ENCODE peak calls at places on chromosomes 11 and 22, in six cellular contexts. One of them, this sample, is unnamed.
A peak's percentile ranks its signal among the peaks of the same experiment; 100 is the strongest.

GRCh38 chr11:126526471-126526870 is 171.0 kb downstream of the ST3GAL4 start:
- DNase-seq in ELR: no peak
- DNase-seq in skeletal muscle cell: no peak
- DNase-seq in COR-L47: no peak
- DNase-seq in T-helper 9 cell: no peak
- DNase-seq in neuronal stem cell: no peak
- DNase-seq in this sample: no peak

GRCh38 chr22:39244496-39245129 is at the start of gene PDGFB:
- DNase-seq in ELR: peak; percentile 34
- DNase-seq in skeletal muscle cell: no peak
- DNase-seq in COR-L47: peak; percentile 14
- DNase-seq in T-helper 9 cell: no peak
- DNase-seq in neuronal stem cell: no peak
- DNase-seq in this sample: no peak

GRCh38 chr11:118615282-118615979 is 8.0 kb downstream of the PHLDB1 start:
- DNase-seq in ELR: peak; percentile 30
- DNase-seq in skeletal muscle cell: no peak
- DNase-seq in COR-L47: no peak
- DNase-seq in T-helper 9 cell: no peak
- DNase-seq in neuronal stem cell: peak; percentile 83
- DNase-seq in this sample: no peak

GRCh38 chr22:46815132-46815531 is 52.7 kb downstream of the TBC1D22A start:
- DNase-seq in ELR: no peak
- DNase-seq in skeletal muscle cell: no peak
- DNase-seq in COR-L47: no peak
- DNase-seq in T-helper 9 cell: no peak
- DNase-seq in neuronal stem cell: no peak
- DNase-seq in this sample: no peak

GRCh38 chr11:75527938-75528845 is 2.5 kb upstream of the GDPD5 start:
- DNase-seq in ELR: no peak
- DNase-seq in skeletal muscle cell: no peak
- DNase-seq in COR-L47: no peak
- DNase-seq in T-helper 9 cell: no peak
- DNase-seq in neuronal stem cell: no peak
- DNase-seq in this sample: no peak

GRCh38 chr11:76153609-76153949 is 52.7 kb downstream of the WNT11 start:
- DNase-seq in ELR: peak; percentile 75
- DNase-seq in skeletal muscle cell: no peak
- DNase-seq in COR-L47: no peak
- DNase-seq in T-helper 9 cell: no peak
- DNase-seq in neuronal stem cell: no peak
- DNase-seq in this sample: no peak

GRCh38 chr11:22927793-22928192 is 67.5 kb upstream of the CCDC179 start:
- DNase-seq in ELR: no peak
- DNase-seq in skeletal muscle cell: no peak
- DNase-seq in COR-L47: no peak
- DNase-seq in T-helper 9 cell: no peak
- DNase-seq in neuronal stem cell: no peak
- DNase-seq in this sample: no peak

GRCh38 chr11:65429069-65429681 is 6.6 kb downstream of the NEAT1 start:
- DNase-seq in ELR: peak; percentile 66
- DNase-seq in skeletal muscle cell: no peak
- DNase-seq in COR-L47: no peak
- DNase-seq in T-helper 9 cell: no peak
- DNase-seq in neuronal stem cell: no peak
- DNase-seq in this sample: no peak

GRCh38 chr22:42399315-42400271 is 32.6 kb downstream of the NFAM1 start:
- DNase-seq in ELR: no peak
- DNase-seq in skeletal muscle cell: no peak
- DNase-seq in COR-L47: peak; percentile 99
- DNase-seq in T-helper 9 cell: no peak
- DNase-seq in neuronal stem cell: peak; percentile 37
- DNase-seq in this sample: no peak

GRCh38 chr11:97963528-97964331 is 1057.0 kb upstream of the CNTN5 start:
- DNase-seq in ELR: peak; percentile 27
- DNase-seq in skeletal muscle cell: no peak
- DNase-seq in COR-L47: no peak
- DNase-seq in T-helper 9 cell: no peak
- DNase-seq in neuronal stem cell: no peak
- DNase-seq in this sample: no peak

GRCh38 chr22:38981659-38982007 is 514 bp upstream of the APOBEC3B start:
- DNase-seq in ELR: no peak
- DNase-seq in skeletal muscle cell: no peak
- DNase-seq in COR-L47: no peak
- DNase-seq in T-helper 9 cell: no peak
- DNase-seq in neuronal stem cell: no peak
- DNase-seq in this sample: no peak

GRCh38 chr11:120658071-120658423 is 146.5 kb downstream of the GRIK4 start:
- DNase-seq in ELR: no peak
- DNase-seq in skeletal muscle cell: no peak
- DNase-seq in COR-L47: no peak
- DNase-seq in T-helper 9 cell: no peak
- DNase-seq in neuronal stem cell: no peak
- DNase-seq in this sample: no peak

GRCh38 chr11:22671751-22672150 is 5.3 kb downstream of the GAS2 start:
- DNase-seq in ELR: no peak
- DNase-seq in skeletal muscle cell: no peak
- DNase-seq in COR-L47: no peak
- DNase-seq in T-helper 9 cell: no peak
- DNase-seq in neuronal stem cell: no peak
- DNase-seq in this sample: no peak

GRCh38 chr11:61281581-61282250 is 13.4 kb downstream of the VWCE start:
- DNase-seq in ELR: peak; percentile 45
- DNase-seq in skeletal muscle cell: no peak
- DNase-seq in COR-L47: no peak
- DNase-seq in T-helper 9 cell: no peak
- DNase-seq in neuronal stem cell: peak; percentile 67
- DNase-seq in this sample: no peak

GRCh38 chr22:45771711-45772110 is 100.1 kb downstream of the ATXN10 start:
- DNase-seq in ELR: no peak
- DNase-seq in skeletal muscle cell: no peak
- DNase-seq in COR-L47: no peak
- DNase-seq in T-helper 9 cell: no peak
- DNase-seq in neuronal stem cell: no peak
- DNase-seq in this sample: no peak

GRCh38 chr22:50314455-50315288 is 7.2 kb upstream of the PLXNB2 start:
- DNase-seq in ELR: no peak
- DNase-seq in skeletal muscle cell: no peak
- DNase-seq in COR-L47: no peak
- DNase-seq in T-helper 9 cell: peak; percentile 40
- DNase-seq in neuronal stem cell: no peak
- DNase-seq in this sample: no peak

GRCh38 chr11:75547617-75548054 is 14.4 kb upstream of the SERPINH1 start:
- DNase-seq in ELR: peak; percentile 74
- DNase-seq in skeletal muscle cell: no peak
- DNase-seq in COR-L47: peak; percentile 58
- DNase-seq in T-helper 9 cell: no peak
- DNase-seq in neuronal stem cell: peak; percentile 82
- DNase-seq in this sample: no peak

GRCh38 chr11:30282289-30282631 is 40.6 kb upstream of the ARL14EP start:
- DNase-seq in ELR: no peak
- DNase-seq in skeletal muscle cell: no peak
- DNase-seq in COR-L47: no peak
- DNase-seq in T-helper 9 cell: no peak
- DNase-seq in neuronal stem cell: no peak
- DNase-seq in this sample: no peak

GRCh38 chr11:31767066-31767465 is 44.1 kb downstream of the PAX6 start:
- DNase-seq in ELR: no peak
- DNase-seq in skeletal muscle cell: no peak
- DNase-seq in COR-L47: no peak
- DNase-seq in T-helper 9 cell: no peak
- DNase-seq in neuronal stem cell: no peak
- DNase-seq in this sample: no peak